ENCODE peak calls at places on chromosome 17, in eight cellular contexts. R, Q, B, A, X, N, L and S are unnamed samples.
A peak's percentile ranks its signal among the peaks of the same experiment; 100 is the strongest.

GRCh38 chr17:38403491-38403890 is 24.8 kb upstream of the ARHGAP23 start:
- ATAC-seq in B (no peak), X (no peak), L (peak; percentile 69), R (no peak), Q (no peak), N (peak; percentile 56), A (no peak), S (no peak)

GRCh38 chr17:18108400-18109312 is at the start of gene MYO15A:
- ATAC-seq in B (no peak), Q (no peak), R (no peak), X (no peak), N (no peak), L (no peak), A (no peak), S (no peak)

GRCh38 chr17:41391535-41391934 is 5.9 kb downstream of the KRT31 start:
- ATAC-seq in B (no peak), A (no peak), X (no peak), N (no peak), L (no peak), Q (no peak), R (no peak), S (no peak)

GRCh38 chr17:78358538-78359215 is 1.2 kb downstream of the SOCS3 start:
- ATAC-seq in A (no peak), X (no peak), Q (no peak), N (no peak), B (no peak), R (no peak), L (peak; percentile 1), S (no peak)

GRCh38 chr17:61460796-61461585 is 8.8 kb downstream of the TBX4 start:
- ATAC-seq in X (no peak), L (no peak), A (no peak), R (no peak), B (no peak), N (no peak), Q (no peak), S (no peak)

GRCh38 chr17:6755281-6755680 is 565 bp upstream of the XAF1 start:
- ATAC-seq in X (no peak), N (peak; percentile 73), B (no peak), A (no peak), Q (no peak), L (no peak), R (no peak), S (no peak)

GRCh38 chr17:68238488-68238887 is 9.4 kb upstream of the AMZ2 start:
- ATAC-seq in A (peak; percentile 11), X (no peak), N (no peak), B (no peak), Q (no peak), L (no peak), R (no peak), S (no peak)

GRCh38 chr17:44076716-44077594 is 6.4 kb downstream of the G6PC3 start:
- ATAC-seq in R (no peak), Q (no peak), A (no peak), L (no peak), N (no peak), X (no peak), B (no peak), S (no peak)

GRCh38 chr17:81837641-81838040 is 2.8 kb upstream of the PPP1R27 start:
- ATAC-seq in A (no peak), B (no peak), L (no peak), X (no peak), N (no peak), R (no peak), Q (no peak), S (no peak)

GRCh38 chr17:3271072-3271848 is 26.9 kb downstream of the OR3A1 start:
- ATAC-seq in R (peak; percentile 71), L (no peak), Q (peak; percentile 53), X (no peak), A (no peak), B (no peak), N (no peak), S (no peak)

GRCh38 chr17:44112284-44113280 is 10.9 kb downstream of the HDAC5 start:
- ATAC-seq in R (no peak), N (peak; percentile 71), X (no peak), B (no peak), L (peak; percentile 14), A (no peak), Q (no peak), S (no peak)

GRCh38 chr17:82356028-82356427 is 3.0 kb upstream of the TEX19 start:
- ATAC-seq in X (no peak), Q (no peak), N (no peak), A (no peak), L (no peak), B (no peak), R (peak; percentile 82), S (no peak)

GRCh38 chr17:78609198-78609597 is 32.0 kb upstream of the DNAH17 start:
- ATAC-seq in B (peak; percentile 58), X (no peak), N (peak; percentile 46), R (no peak), L (no peak), A (no peak), Q (no peak), S (no peak)